ENCODE peak calls at places on chromosomes 4 and X, in four cellular contexts. M, I, S and W are unnamed samples.
A peak's percentile ranks its signal among the peaks of the same experiment; 100 is the strongest.

GRCh38 chrX:134010690-134011089 is 25.3 kb upstream of the GPC3 start:
- DNase-seq in S (no peak), M (no peak), I (no peak), W (no peak)

GRCh38 chr4:17232575-17233253 is 279.2 kb downstream of the QDPR start:
- DNase-seq in S (no peak), I (peak; percentile 77), M (no peak), W (no peak)

GRCh38 chr4:11470709-11471441 is 42.2 kb upstream of the HS3ST1 start:
- DNase-seq in S (no peak), M (no peak), I (no peak), W (peak; percentile 4)

GRCh38 chr4:118352843-118353373 is at the start of gene PRSS12:
- DNase-seq in I (peak; percentile 43), M (no peak), S (peak; percentile 42), W (peak; percentile 5)

GRCh38 chr4:185774076-185774731 is 37.8 kb downstream of the SORBS2 start:
- DNase-seq in M (no peak), S (no peak), I (no peak), W (no peak)

GRCh38 chrX:78029663-78030062 is 60.2 kb upstream of the PGAM4 start:
- DNase-seq in S (peak; percentile 6), I (peak; percentile 11), M (peak; percentile 10), W (no peak)

GRCh38 chr4:42428036-42428435 is 30.7 kb downstream of the SHISA3 start:
- DNase-seq in S (no peak), I (no peak), M (no peak), W (no peak)

GRCh38 chr4:40837094-40837870 is 87.5 kb downstream of the NSUN7 start:
- DNase-seq in S (no peak), M (no peak), I (no peak), W (no peak)

GRCh38 chr4:83285022-83285387 is 407 bp upstream of the COQ2 start:
- DNase-seq in S (peak; percentile 11), I (peak; percentile 19), M (no peak), W (no peak)

DNA sequence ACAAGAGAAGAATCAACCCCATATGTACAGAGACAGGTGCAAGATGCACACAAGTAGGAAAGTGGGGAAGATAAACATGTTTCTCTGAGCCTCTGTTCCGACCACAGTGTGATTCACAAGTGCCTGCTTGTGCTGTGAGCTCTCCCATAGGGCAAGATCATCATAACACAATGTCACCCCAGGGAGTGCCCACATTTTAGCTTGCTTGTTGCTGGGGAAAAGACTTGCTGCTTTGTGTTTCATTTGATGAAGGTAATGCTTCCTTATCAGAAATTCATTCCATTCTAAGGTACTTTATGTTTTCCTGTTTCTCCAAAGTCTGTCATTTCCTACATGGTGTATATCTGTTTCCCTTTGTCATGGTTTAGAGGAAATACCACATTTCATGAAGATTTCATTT is 304.5 kb upstream of the DIPK2B start:
- DNase-seq in I (peak; percentile 45), S (no peak), M (no peak), W (no peak)
- H3K27ac ChIP-seq in I (peak overlapping the region; percentile 64), S (no peak overlapping the region), M (no peak overlapping the region), W (no peak overlapping the region)

GRCh38 chr4:56730097-56730496 is 49.0 kb upstream of the HOPX start:
- DNase-seq in I (no peak), M (no peak), S (no peak), W (no peak)

GRCh38 chr4:56728512-56728911 is 47.4 kb upstream of the HOPX start:
- DNase-seq in M (no peak), S (no peak), I (peak; percentile 88), W (no peak)

GRCh38 chr4:56733352-56733751 is 52.3 kb upstream of the HOPX start:
- DNase-seq in I (no peak), S (no peak), M (no peak), W (no peak)

GRCh38 chr4:56731857-56732256 is 50.8 kb upstream of the HOPX start:
- DNase-seq in I (no peak), M (no peak), S (peak; percentile 34), W (no peak)

GRCh38 chr4:56732301-56732700 is 51.2 kb upstream of the HOPX start:
- DNase-seq in I (no peak), S (no peak), M (no peak), W (no peak)
- H3K27ac ChIP-seq in I (no peak overlapping the region), S (no peak overlapping the region), M (no peak overlapping the region), W (no peak overlapping the region)

GRCh38 chr4:98653890-98654867 is 4.2 kb downstream of the TSPAN5 start:
- DNase-seq in M (no peak), I (peak; percentile 85), S (no peak), W (no peak)
- H3K27ac ChIP-seq in M (no peak overlapping the region), I (peak overlapping the region; percentile 91), S (no peak overlapping the region), W (no peak overlapping the region)

GRCh38 chr4:147101678-147102077 is 156.0 kb upstream of the TTC29 start:
- DNase-seq in I (no peak), M (no peak), S (no peak), W (no peak)

GRCh38 chr4:147104768-147105167 is 159.1 kb upstream of the TTC29 start:
- DNase-seq in S (no peak), I (no peak), M (no peak), W (no peak)

GRCh38 chr4:147096667-147097604 is 151.3 kb upstream of the TTC29 start:
- DNase-seq in I (no peak), S (peak; percentile 45), M (peak; percentile 81), W (no peak)

GRCh38 chr4:147103403-147103946 is 157.8 kb upstream of the TTC29 start:
- DNase-seq in S (no peak), I (peak; percentile 96), M (no peak), W (no peak)

GRCh38 chr4:147102596-147102995 is 156.9 kb upstream of the TTC29 start:
- DNase-seq in S (no peak), I (no peak), M (no peak), W (no peak)
- H3K27ac ChIP-seq in S (no peak overlapping the region), I (peak overlapping the region; percentile 99), M (peak overlapping the region; percentile 92), W (no peak overlapping the region)

DNA sequence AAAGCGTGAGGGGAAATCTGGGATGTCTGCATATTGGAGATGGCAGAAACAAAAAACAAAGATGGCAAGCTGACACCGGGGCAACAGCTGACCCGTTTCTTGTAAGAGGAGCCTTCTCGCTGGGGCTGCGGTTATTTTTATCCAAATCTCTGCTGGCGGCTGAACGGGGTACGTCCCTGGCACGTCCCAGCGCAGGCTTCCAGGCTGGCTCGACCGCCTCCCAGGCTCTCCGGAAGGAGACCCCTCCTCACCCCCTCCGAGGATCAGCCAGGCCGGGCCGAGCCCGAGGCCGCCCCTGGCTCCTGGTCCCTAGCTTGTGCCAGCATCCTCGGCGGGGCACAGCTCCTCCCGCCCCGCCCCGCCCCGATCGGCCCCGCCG is 380 bp downstream of the SGCB start:
- DNase-seq in M (no peak), I (no peak), S (no peak), W (no peak)
- H3K27ac ChIP-seq in M (no peak overlapping the region), I (no peak overlapping the region), S (no peak overlapping the region), W (peak overlapping the region; percentile 32)

DNA sequence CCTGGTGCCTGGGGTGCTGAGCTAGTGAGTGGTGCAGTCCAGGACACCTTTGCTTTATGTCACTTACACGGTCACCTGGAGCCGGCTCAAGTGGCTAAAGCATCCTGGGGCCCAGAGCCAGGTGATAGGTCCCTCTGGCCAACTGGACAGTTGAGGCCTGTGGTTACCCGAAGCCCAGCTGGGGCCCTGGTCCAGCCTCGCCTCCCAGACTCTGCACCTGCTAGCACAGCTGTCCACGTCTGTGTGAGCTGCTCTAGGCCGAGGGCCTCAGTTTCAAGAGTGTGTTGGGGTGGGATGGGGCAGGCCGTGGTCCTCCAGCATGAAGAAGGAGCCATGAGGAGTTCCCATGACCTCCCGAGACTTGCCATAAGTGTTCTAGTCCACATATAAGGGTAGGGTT is 7.7 kb upstream of the ADD1 start:
- DNase-seq in S (no peak), M (no peak), I (no peak), W (no peak)
- H3K27ac ChIP-seq in S (no peak overlapping the region), M (no peak overlapping the region), I (no peak overlapping the region), W (peak overlapping the region; percentile 82)

GRCh38 chr4:13906727-13907126 is 279.2 kb upstream of the BOD1L1 start:
- DNase-seq in I (no peak), S (no peak), M (no peak), W (no peak)

GRCh38 chr4:13905543-13905942 is 278.0 kb upstream of the BOD1L1 start:
- DNase-seq in S (no peak), M (no peak), I (peak; percentile 96), W (no peak)

GRCh38 chr4:13910556-13910955 is 283.0 kb upstream of the BOD1L1 start:
- DNase-seq in S (no peak), I (no peak), M (no peak), W (no peak)

GRCh38 chr4:13908455-13908854 is 280.9 kb upstream of the BOD1L1 start:
- DNase-seq in I (no peak), S (no peak), M (no peak), W (no peak)

DNA sequence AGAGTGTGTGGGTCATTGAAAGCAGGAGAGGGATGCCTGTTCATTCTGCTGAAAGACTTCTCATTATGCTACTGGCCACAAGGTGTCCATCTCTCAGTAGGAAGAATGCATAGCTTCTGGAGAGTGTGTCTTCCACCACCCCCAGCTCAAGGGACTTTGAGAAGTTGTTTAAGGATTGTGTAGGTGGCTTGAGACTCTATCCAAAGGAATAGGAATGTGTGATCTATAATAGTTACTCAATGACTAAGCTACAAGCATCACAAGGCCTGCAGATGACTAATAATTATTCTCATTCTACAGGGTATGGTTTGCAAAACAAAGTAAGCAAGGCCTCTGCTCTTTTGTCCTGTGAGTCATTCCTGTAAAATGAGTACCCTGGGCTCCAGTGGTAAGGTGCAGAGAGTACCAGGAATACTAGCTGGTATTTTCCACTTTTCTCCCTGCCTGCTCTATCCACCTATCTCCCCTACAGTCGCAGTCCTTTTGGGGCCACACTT is 279.8 kb upstream of the BOD1L1 start:
- DNase-seq in S (no peak), M (no peak), I (peak; percentile 97), W (no peak)
- H3K27ac ChIP-seq in S (no peak overlapping the region), M (no peak overlapping the region), I (peak overlapping the region; percentile 95), W (no peak overlapping the region)

DNA sequence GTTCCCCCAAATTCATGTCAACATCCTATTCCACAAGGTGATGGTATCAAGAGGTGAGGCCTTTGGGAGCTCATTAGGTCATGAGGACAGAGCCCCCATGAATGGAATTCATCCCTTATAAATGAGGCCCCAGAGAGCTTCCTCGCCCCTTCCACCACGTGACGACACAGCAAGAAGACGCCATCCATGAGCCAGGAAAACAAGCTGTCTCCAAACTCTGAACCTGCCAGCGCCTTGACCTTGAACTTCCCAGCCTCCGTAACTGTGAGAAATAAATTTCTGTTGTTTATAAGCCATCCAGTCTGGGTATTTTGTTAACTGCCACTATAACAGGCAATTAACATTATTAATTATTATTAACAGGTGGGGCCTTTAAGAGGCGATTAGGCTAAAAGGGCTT is 5.8 kb downstream of the AGA start:
- DNase-seq in S (no peak), I (no peak), M (no peak), W (no peak)
- H3K27ac ChIP-seq in S (no peak overlapping the region), I (no peak overlapping the region), M (no peak overlapping the region), W (no peak overlapping the region)